ENCODE peak calls at places on chromosomes 12 and 14, in eight cellular contexts. One of them, this sample, is unnamed.

GRCh38 chr12:50507930-50508329 is 3.1 kb downstream of the DIP2B start:
- DNase-seq in ecto neural progenitor cell: no peak
- DNase-seq in stimulated activated CD8-positive, alpha-beta memory T cell treated with anti-CD3 and anti-CD28 coated beads, Interleukin-7, amount 100 ng/mL, for 4 hours: no peak
- DNase-seq in glutamatergic neuron: no peak
- DNase-seq in GM12865: no peak
- DNase-seq in AG08396: no peak
- DNase-seq in GM10248: no peak
- DNase-seq in H4: no peak
- DNase-seq in this sample: no peak

GRCh38 chr14:69299286-69300035 is 39.5 kb downstream of the GALNT16 start:
- DNase-seq in ecto neural progenitor cell: no peak
- DNase-seq in stimulated activated CD8-positive, alpha-beta memory T cell treated with anti-CD3 and anti-CD28 coated beads, Interleukin-7, amount 100 ng/mL, for 4 hours: no peak
- DNase-seq in glutamatergic neuron: no peak
- DNase-seq in GM12865: peak
- DNase-seq in AG08396: no peak
- DNase-seq in GM10248: no peak
- DNase-seq in H4: no peak
- DNase-seq in this sample: no peak

GRCh38 chr12:2152134-2152533 is 99.3 kb downstream of the CACNA1C start:
- DNase-seq in ecto neural progenitor cell: no peak
- DNase-seq in stimulated activated CD8-positive, alpha-beta memory T cell treated with anti-CD3 and anti-CD28 coated beads, Interleukin-7, amount 100 ng/mL, for 4 hours: no peak
- DNase-seq in glutamatergic neuron: no peak
- DNase-seq in GM12865: peak
- DNase-seq in AG08396: no peak
- DNase-seq in GM10248: no peak
- DNase-seq in H4: no peak
- DNase-seq in this sample: no peak

GRCh38 chr12:95318071-95318545 is 100.5 kb downstream of the VEZT start:
- DNase-seq in ecto neural progenitor cell: no peak
- DNase-seq in stimulated activated CD8-positive, alpha-beta memory T cell treated with anti-CD3 and anti-CD28 coated beads, Interleukin-7, amount 100 ng/mL, for 4 hours: no peak
- DNase-seq in glutamatergic neuron: no peak
- DNase-seq in GM12865: no peak
- DNase-seq in AG08396: peak
- DNase-seq in GM10248: no peak
- DNase-seq in H4: peak
- DNase-seq in this sample: peak

GRCh38 chr14:105508601-105509000 is 17.6 kb downstream of the TEDC1 start:
- DNase-seq in ecto neural progenitor cell: no peak
- DNase-seq in stimulated activated CD8-positive, alpha-beta memory T cell treated with anti-CD3 and anti-CD28 coated beads, Interleukin-7, amount 100 ng/mL, for 4 hours: no peak
- DNase-seq in glutamatergic neuron: no peak
- DNase-seq in GM12865: no peak
- DNase-seq in AG08396: no peak
- DNase-seq in GM10248: no peak
- DNase-seq in H4: no peak
- DNase-seq in this sample: no peak

GRCh38 chr14:68211886-68212285 is 392.3 kb downstream of the RAD51B start:
- DNase-seq in ecto neural progenitor cell: no peak
- DNase-seq in stimulated activated CD8-positive, alpha-beta memory T cell treated with anti-CD3 and anti-CD28 coated beads, Interleukin-7, amount 100 ng/mL, for 4 hours: no peak
- DNase-seq in glutamatergic neuron: no peak
- DNase-seq in GM12865: no peak
- DNase-seq in AG08396: no peak
- DNase-seq in GM10248: no peak
- DNase-seq in H4: no peak
- DNase-seq in this sample: no peak

GRCh38 chr12:6603095-6603567 is 4.0 kb downstream of the CHD4 start:
- DNase-seq in ecto neural progenitor cell: peak
- DNase-seq in stimulated activated CD8-positive, alpha-beta memory T cell treated with anti-CD3 and anti-CD28 coated beads, Interleukin-7, amount 100 ng/mL, for 4 hours: no peak
- DNase-seq in glutamatergic neuron: peak
- DNase-seq in GM12865: no peak
- DNase-seq in AG08396: peak
- DNase-seq in GM10248: no peak
- DNase-seq in H4: peak
- DNase-seq in this sample: peak

GRCh38 chr12:53791735-53792326 is 40.1 kb upstream of the CISTR start:
- DNase-seq in ecto neural progenitor cell: no peak
- DNase-seq in stimulated activated CD8-positive, alpha-beta memory T cell treated with anti-CD3 and anti-CD28 coated beads, Interleukin-7, amount 100 ng/mL, for 4 hours: peak
- DNase-seq in glutamatergic neuron: peak
- DNase-seq in GM12865: peak
- DNase-seq in AG08396: no peak
- DNase-seq in GM10248: peak
- DNase-seq in H4: no peak
- DNase-seq in this sample: peak

GRCh38 chr12:7433276-7433822 is 10.6 kb downstream of the CD163L1 start:
- DNase-seq in ecto neural progenitor cell: no peak
- DNase-seq in stimulated activated CD8-positive, alpha-beta memory T cell treated with anti-CD3 and anti-CD28 coated beads, Interleukin-7, amount 100 ng/mL, for 4 hours: no peak
- DNase-seq in glutamatergic neuron: no peak
- DNase-seq in GM12865: no peak
- DNase-seq in AG08396: peak
- DNase-seq in GM10248: no peak
- DNase-seq in H4: peak
- DNase-seq in this sample: peak

GRCh38 chr12:67377541-67377940 is 108.4 kb downstream of the CAND1 start:
- DNase-seq in ecto neural progenitor cell: no peak
- DNase-seq in stimulated activated CD8-positive, alpha-beta memory T cell treated with anti-CD3 and anti-CD28 coated beads, Interleukin-7, amount 100 ng/mL, for 4 hours: no peak
- DNase-seq in glutamatergic neuron: no peak
- DNase-seq in GM12865: no peak
- DNase-seq in AG08396: no peak
- DNase-seq in GM10248: no peak
- DNase-seq in H4: no peak
- DNase-seq in this sample: no peak

GRCh38 chr12:104448475-104448874 is 8.3 kb upstream of the CHST11 start:
- DNase-seq in ecto neural progenitor cell: no peak
- DNase-seq in stimulated activated CD8-positive, alpha-beta memory T cell treated with anti-CD3 and anti-CD28 coated beads, Interleukin-7, amount 100 ng/mL, for 4 hours: no peak
- DNase-seq in glutamatergic neuron: no peak
- DNase-seq in GM12865: no peak
- DNase-seq in AG08396: no peak
- DNase-seq in GM10248: no peak
- DNase-seq in H4: no peak
- DNase-seq in this sample: no peak

GRCh38 chr14:61335049-61335448 is 13.7 kb downstream of the PRKCH start:
- DNase-seq in ecto neural progenitor cell: no peak
- DNase-seq in stimulated activated CD8-positive, alpha-beta memory T cell treated with anti-CD3 and anti-CD28 coated beads, Interleukin-7, amount 100 ng/mL, for 4 hours: no peak
- DNase-seq in glutamatergic neuron: no peak
- DNase-seq in GM12865: no peak
- DNase-seq in AG08396: no peak
- DNase-seq in GM10248: no peak
- DNase-seq in H4: no peak
- DNase-seq in this sample: no peak

GRCh38 chr12:82659343-82660207 is 27.1 kb upstream of the TMTC2 start:
- DNase-seq in ecto neural progenitor cell: no peak
- DNase-seq in stimulated activated CD8-positive, alpha-beta memory T cell treated with anti-CD3 and anti-CD28 coated beads, Interleukin-7, amount 100 ng/mL, for 4 hours: no peak
- DNase-seq in glutamatergic neuron: no peak
- DNase-seq in GM12865: no peak
- DNase-seq in AG08396: no peak
- DNase-seq in GM10248: no peak
- DNase-seq in H4: no peak
- DNase-seq in this sample: no peak

GRCh38 chr12:17588968-17589367 is 501.0 kb downstream of the RERGL start:
- DNase-seq in ecto neural progenitor cell: no peak
- DNase-seq in stimulated activated CD8-positive, alpha-beta memory T cell treated with anti-CD3 and anti-CD28 coated beads, Interleukin-7, amount 100 ng/mL, for 4 hours: no peak
- DNase-seq in glutamatergic neuron: peak
- DNase-seq in GM12865: no peak
- DNase-seq in AG08396: no peak
- DNase-seq in GM10248: no peak
- DNase-seq in H4: peak
- DNase-seq in this sample: peak

GRCh38 chr14:36284971-36285595 is 35.4 kb downstream of the MBIP start:
- DNase-seq in ecto neural progenitor cell: no peak
- DNase-seq in stimulated activated CD8-positive, alpha-beta memory T cell treated with anti-CD3 and anti-CD28 coated beads, Interleukin-7, amount 100 ng/mL, for 4 hours: no peak
- DNase-seq in glutamatergic neuron: no peak
- DNase-seq in GM12865: no peak
- DNase-seq in AG08396: no peak
- DNase-seq in GM10248: no peak
- DNase-seq in H4: no peak
- DNase-seq in this sample: no peak

GRCh38 chr12:26319511-26319910 is 124.1 kb downstream of the SSPN start:
- DNase-seq in ecto neural progenitor cell: no peak
- DNase-seq in stimulated activated CD8-positive, alpha-beta memory T cell treated with anti-CD3 and anti-CD28 coated beads, Interleukin-7, amount 100 ng/mL, for 4 hours: no peak
- DNase-seq in glutamatergic neuron: no peak
- DNase-seq in GM12865: no peak
- DNase-seq in AG08396: no peak
- DNase-seq in GM10248: no peak
- DNase-seq in H4: no peak
- DNase-seq in this sample: peak

GRCh38 chr14:26528415-26529182 is 69.2 kb downstream of the NOVA1 start:
- DNase-seq in ecto neural progenitor cell: no peak
- DNase-seq in stimulated activated CD8-positive, alpha-beta memory T cell treated with anti-CD3 and anti-CD28 coated beads, Interleukin-7, amount 100 ng/mL, for 4 hours: no peak
- DNase-seq in glutamatergic neuron: no peak
- DNase-seq in GM12865: no peak
- DNase-seq in AG08396: peak
- DNase-seq in GM10248: no peak
- DNase-seq in H4: no peak
- DNase-seq in this sample: no peak

GRCh38 chr12:99192489-99192888 is 455.1 kb upstream of the GARIN6 start:
- DNase-seq in ecto neural progenitor cell: no peak
- DNase-seq in stimulated activated CD8-positive, alpha-beta memory T cell treated with anti-CD3 and anti-CD28 coated beads, Interleukin-7, amount 100 ng/mL, for 4 hours: no peak
- DNase-seq in glutamatergic neuron: no peak
- DNase-seq in GM12865: no peak
- DNase-seq in AG08396: no peak
- DNase-seq in GM10248: no peak
- DNase-seq in H4: no peak
- DNase-seq in this sample: no peak

GRCh38 chr12:122021193-122021821 is 377 bp upstream of the BCL7A start:
- DNase-seq in ecto neural progenitor cell: no peak
- DNase-seq in stimulated activated CD8-positive, alpha-beta memory T cell treated with anti-CD3 and anti-CD28 coated beads, Interleukin-7, amount 100 ng/mL, for 4 hours: no peak
- DNase-seq in glutamatergic neuron: peak
- DNase-seq in GM12865: no peak
- DNase-seq in AG08396: peak
- DNase-seq in GM10248: no peak
- DNase-seq in H4: no peak
- DNase-seq in this sample: peak

GRCh38 chr12:18483723-18484325 is 222.5 kb downstream of the PIK3C2G start:
- DNase-seq in ecto neural progenitor cell: no peak
- DNase-seq in stimulated activated CD8-positive, alpha-beta memory T cell treated with anti-CD3 and anti-CD28 coated beads, Interleukin-7, amount 100 ng/mL, for 4 hours: no peak
- DNase-seq in glutamatergic neuron: no peak
- DNase-seq in GM12865: no peak
- DNase-seq in AG08396: no peak
- DNase-seq in GM10248: no peak
- DNase-seq in H4: no peak
- DNase-seq in this sample: no peak

GRCh38 chr14:106187176-106187670 is 660.8 kb downstream of the TMEM121 start:
- DNase-seq in ecto neural progenitor cell: no peak
- DNase-seq in stimulated activated CD8-positive, alpha-beta memory T cell treated with anti-CD3 and anti-CD28 coated beads, Interleukin-7, amount 100 ng/mL, for 4 hours: no peak
- DNase-seq in glutamatergic neuron: no peak
- DNase-seq in GM12865: no peak
- DNase-seq in AG08396: no peak
- DNase-seq in GM10248: no peak
- DNase-seq in H4: no peak
- DNase-seq in this sample: no peak

GRCh38 chr14:78405071-78405856 is 235.1 kb downstream of the NRXN3 start:
- DNase-seq in ecto neural progenitor cell: no peak
- DNase-seq in stimulated activated CD8-positive, alpha-beta memory T cell treated with anti-CD3 and anti-CD28 coated beads, Interleukin-7, amount 100 ng/mL, for 4 hours: no peak
- DNase-seq in glutamatergic neuron: no peak
- DNase-seq in GM12865: peak
- DNase-seq in AG08396: no peak
- DNase-seq in GM10248: no peak
- DNase-seq in H4: no peak
- DNase-seq in this sample: no peak

GRCh38 chr12:47188576-47189441 is 109.0 kb upstream of the AMIGO2 start:
- DNase-seq in ecto neural progenitor cell: no peak
- DNase-seq in stimulated activated CD8-positive, alpha-beta memory T cell treated with anti-CD3 and anti-CD28 coated beads, Interleukin-7, amount 100 ng/mL, for 4 hours: no peak
- DNase-seq in glutamatergic neuron: no peak
- DNase-seq in GM12865: no peak
- DNase-seq in AG08396: peak
- DNase-seq in GM10248: no peak
- DNase-seq in H4: peak
- DNase-seq in this sample: peak

GRCh38 chr12:48969160-48969771 is 2.3 kb downstream of the WNT10B start:
- DNase-seq in ecto neural progenitor cell: no peak
- DNase-seq in stimulated activated CD8-positive, alpha-beta memory T cell treated with anti-CD3 and anti-CD28 coated beads, Interleukin-7, amount 100 ng/mL, for 4 hours: no peak
- DNase-seq in glutamatergic neuron: no peak
- DNase-seq in GM12865: no peak
- DNase-seq in AG08396: peak
- DNase-seq in GM10248: peak
- DNase-seq in H4: no peak
- DNase-seq in this sample: no peak

GRCh38 chr12:70637686-70638085 is 457 bp upstream of the PTPRB start:
- DNase-seq in ecto neural progenitor cell: no peak
- DNase-seq in stimulated activated CD8-positive, alpha-beta memory T cell treated with anti-CD3 and anti-CD28 coated beads, Interleukin-7, amount 100 ng/mL, for 4 hours: no peak
- DNase-seq in glutamatergic neuron: no peak
- DNase-seq in GM12865: no peak
- DNase-seq in AG08396: no peak
- DNase-seq in GM10248: no peak
- DNase-seq in H4: no peak
- DNase-seq in this sample: no peak

GRCh38 chr14:93533864-93534263 is 103.1 kb downstream of the UNC79 start:
- DNase-seq in ecto neural progenitor cell: no peak
- DNase-seq in stimulated activated CD8-positive, alpha-beta memory T cell treated with anti-CD3 and anti-CD28 coated beads, Interleukin-7, amount 100 ng/mL, for 4 hours: no peak
- DNase-seq in glutamatergic neuron: no peak
- DNase-seq in GM12865: peak
- DNase-seq in AG08396: no peak
- DNase-seq in GM10248: peak
- DNase-seq in H4: no peak
- DNase-seq in this sample: no peak

GRCh38 chr14:89654998-89655397 is 238.0 kb upstream of the FOXN3 start:
- DNase-seq in ecto neural progenitor cell: no peak
- DNase-seq in stimulated activated CD8-positive, alpha-beta memory T cell treated with anti-CD3 and anti-CD28 coated beads, Interleukin-7, amount 100 ng/mL, for 4 hours: no peak
- DNase-seq in glutamatergic neuron: no peak
- DNase-seq in GM12865: no peak
- DNase-seq in AG08396: no peak
- DNase-seq in GM10248: no peak
- DNase-seq in H4: no peak
- DNase-seq in this sample: no peak

GRCh38 chr12:52506858-52507715 is 13.1 kb downstream of the KRT5 start:
- DNase-seq in ecto neural progenitor cell: peak
- DNase-seq in stimulated activated CD8-positive, alpha-beta memory T cell treated with anti-CD3 and anti-CD28 coated beads, Interleukin-7, amount 100 ng/mL, for 4 hours: no peak
- DNase-seq in glutamatergic neuron: no peak
- DNase-seq in GM12865: peak
- DNase-seq in AG08396: peak
- DNase-seq in GM10248: no peak
- DNase-seq in H4: peak
- DNase-seq in this sample: peak

GRCh38 chr12:45577844-45578399 is 151.6 kb upstream of the ARID2 start:
- DNase-seq in ecto neural progenitor cell: no peak
- DNase-seq in stimulated activated CD8-positive, alpha-beta memory T cell treated with anti-CD3 and anti-CD28 coated beads, Interleukin-7, amount 100 ng/mL, for 4 hours: no peak
- DNase-seq in glutamatergic neuron: no peak
- DNase-seq in GM12865: peak
- DNase-seq in AG08396: no peak
- DNase-seq in GM10248: no peak
- DNase-seq in H4: no peak
- DNase-seq in this sample: no peak

GRCh38 chr12:105106621-105107020 is 910 bp upstream of the WASHC4 start:
- DNase-seq in ecto neural progenitor cell: no peak
- DNase-seq in stimulated activated CD8-positive, alpha-beta memory T cell treated with anti-CD3 and anti-CD28 coated beads, Interleukin-7, amount 100 ng/mL, for 4 hours: no peak
- DNase-seq in glutamatergic neuron: no peak
- DNase-seq in GM12865: no peak
- DNase-seq in AG08396: no peak
- DNase-seq in GM10248: no peak
- DNase-seq in H4: no peak
- DNase-seq in this sample: no peak

GRCh38 chr12:100672075-100672592 is 98.7 kb downstream of the GAS2L3 start:
- DNase-seq in ecto neural progenitor cell: peak
- DNase-seq in stimulated activated CD8-positive, alpha-beta memory T cell treated with anti-CD3 and anti-CD28 coated beads, Interleukin-7, amount 100 ng/mL, for 4 hours: no peak
- DNase-seq in glutamatergic neuron: peak
- DNase-seq in GM12865: peak
- DNase-seq in AG08396: peak
- DNase-seq in GM10248: peak
- DNase-seq in H4: peak
- DNase-seq in this sample: peak

GRCh38 chr12:53097207-53097563 is 282 bp upstream of the IGFBP6 start:
- DNase-seq in ecto neural progenitor cell: no peak
- DNase-seq in stimulated activated CD8-positive, alpha-beta memory T cell treated with anti-CD3 and anti-CD28 coated beads, Interleukin-7, amount 100 ng/mL, for 4 hours: no peak
- DNase-seq in glutamatergic neuron: no peak
- DNase-seq in GM12865: no peak
- DNase-seq in AG08396: peak
- DNase-seq in GM10248: no peak
- DNase-seq in H4: peak
- DNase-seq in this sample: peak

GRCh38 chr12:14018080-14018479 is 36.7 kb upstream of the GRIN2B start:
- DNase-seq in ecto neural progenitor cell: no peak
- DNase-seq in stimulated activated CD8-positive, alpha-beta memory T cell treated with anti-CD3 and anti-CD28 coated beads, Interleukin-7, amount 100 ng/mL, for 4 hours: no peak
- DNase-seq in glutamatergic neuron: no peak
- DNase-seq in GM12865: no peak
- DNase-seq in AG08396: no peak
- DNase-seq in GM10248: no peak
- DNase-seq in H4: no peak
- DNase-seq in this sample: no peak

GRCh38 chr12:103801709-103802585 is 39.1 kb downstream of the NT5DC3 start:
- DNase-seq in ecto neural progenitor cell: no peak
- DNase-seq in stimulated activated CD8-positive, alpha-beta memory T cell treated with anti-CD3 and anti-CD28 coated beads, Interleukin-7, amount 100 ng/mL, for 4 hours: no peak
- DNase-seq in glutamatergic neuron: no peak
- DNase-seq in GM12865: no peak
- DNase-seq in AG08396: peak
- DNase-seq in GM10248: no peak
- DNase-seq in H4: no peak
- DNase-seq in this sample: peak

This sample was measured in mesenchymal stem cell.